ENCODE peak calls at places on chromosomes 3 and 15, in seven cellular contexts. B is foreskin fibroblast, Q is osteoblast, S is left lung, K is psoas muscle, J is DND-41, Z is ovary. Y is an unnamed sample.
A peak's percentile ranks its signal among the peaks of the same experiment; 100 is the strongest.

GRCh38 chr3:171953300-171954022 is 85.9 kb upstream of the FNDC3B start:
- DNase-seq in B (no peak), Q (peak; percentile 54), S (no peak), K (no peak), J (no peak), Z (no peak), Y (no peak)

GRCh38 chr3:195906865-195907729 is 1.3 kb downstream of the TNK2 start:
- DNase-seq in B (no peak), Q (peak; percentile 85), S (peak; percentile 81), K (peak; percentile 85), J (peak; percentile 69), Z (no peak), Y (peak; percentile 65)

GRCh38 chr3:166510382-166510781 is 673.2 kb upstream of the BCHE start:
- DNase-seq in B (no peak), Q (no peak), S (no peak), K (no peak), J (no peak), Z (no peak), Y (no peak)

GRCh38 chr15:98648654-98649537 is 557 bp downstream of the IGF1R start:
- DNase-seq in B (no peak), Q (peak; percentile 93), S (peak; percentile 64), K (peak; percentile 76), J (peak; percentile 47), Z (peak; percentile 78), Y (peak; percentile 57)

GRCh38 chr3:126413693-126414080 is 19.0 kb downstream of the CFAP100 start:
- DNase-seq in B (no peak), Q (no peak), S (no peak), K (no peak), J (no peak), Z (no peak), Y (no peak)

GRCh38 chr15:90184786-90185704 is 16.1 kb upstream of the SEMA4B start:
- DNase-seq in B (peak; percentile 21), Q (peak; percentile 93), S (peak; percentile 73), K (peak; percentile 82), J (peak; percentile 53), Z (peak; percentile 89), Y (peak; percentile 86)

GRCh38 chr15:77566092-77566491 is 66.6 kb downstream of the LINGO1 start:
- DNase-seq in B (no peak), Q (no peak), S (no peak), K (no peak), J (no peak), Z (no peak), Y (no peak)

GRCh38 chr3:30644615-30645014 is 38.2 kb downstream of the TGFBR2 start:
- DNase-seq in B (peak; percentile 60), Q (no peak), S (no peak), K (no peak), J (peak; percentile 66), Z (no peak), Y (peak; percentile 43)

GRCh38 chr3:152069871-152070270 is 196.4 kb downstream of the SUCNR1 start:
- DNase-seq in B (no peak), Q (no peak), S (no peak), K (no peak), J (no peak), Z (no peak), Y (no peak)

GRCh38 chr3:152071315-152071714 is 197.4 kb upstream of the MBNL1 start:
- DNase-seq in B (no peak), Q (peak; percentile 5), S (no peak), K (no peak), J (no peak), Z (no peak), Y (no peak)

GRCh38 chr3:152071924-152072323 is 196.8 kb upstream of the MBNL1 start:
- DNase-seq in B (peak; percentile 39), Q (peak; percentile 66), S (no peak), K (no peak), J (no peak), Z (no peak), Y (no peak)

GRCh38 chr3:152076148-152076547 is 192.6 kb upstream of the MBNL1 start:
- DNase-seq in B (no peak), Q (no peak), S (no peak), K (no peak), J (no peak), Z (no peak), Y (no peak)

DNA sequence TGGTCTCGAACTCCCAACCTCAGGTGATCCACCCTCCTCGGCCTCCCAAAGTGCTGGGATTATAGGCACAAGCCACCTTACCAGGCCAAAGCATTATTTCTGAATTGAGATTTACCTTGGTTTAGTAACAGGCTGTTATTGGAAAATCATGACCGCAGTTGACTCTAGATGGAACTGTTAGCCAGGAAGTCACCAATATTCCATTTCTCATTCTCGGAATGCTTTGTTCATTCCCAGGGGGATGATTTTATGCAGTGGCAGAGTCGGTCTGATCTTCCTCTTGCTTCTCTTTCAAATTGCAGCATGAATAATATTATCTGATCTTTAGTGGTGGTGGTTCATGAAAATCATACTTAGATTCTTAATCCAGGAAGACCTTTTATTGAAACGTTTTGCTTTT is 195.5 kb upstream of the MBNL1 start:
- DNase-seq in B (peak; percentile 9), Q (no peak), S (no peak), K (no peak), J (no peak), Z (no peak), Y (no peak)
- TF ChIP-seq CTCF in B (no peak), Q (peak; percentile 44), S (no peak), K (peak; percentile 26), J (no peak), Z (no peak), Y (no peak)

DNA sequence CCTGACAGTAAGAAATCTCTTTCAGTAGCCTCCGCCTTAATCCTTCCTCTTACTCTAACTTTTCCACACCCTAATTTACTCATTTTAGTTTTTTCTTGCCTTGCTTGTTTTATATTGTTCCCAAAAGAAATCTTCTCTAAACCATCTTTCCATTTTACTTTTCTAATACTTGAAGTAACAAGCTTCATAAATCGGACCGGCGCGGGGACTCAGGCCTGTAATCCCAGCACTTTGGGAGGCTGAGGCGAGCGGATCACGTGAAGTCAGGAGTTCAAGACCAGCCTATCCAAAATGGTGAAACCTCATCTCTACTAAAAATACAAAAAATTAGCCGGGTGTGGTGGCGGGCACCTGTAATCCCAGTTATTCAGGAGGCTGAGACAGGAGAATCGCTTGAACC is 17.3 kb downstream of the ZNF148 start:
- DNase-seq in B (no peak), Q (no peak), S (no peak), K (no peak), J (no peak), Z (no peak), Y (no peak)
- H3K4me3 ChIP-seq in B (peak overlapping the region; percentile 59), Q (no peak overlapping the region), S (peak overlapping the region; percentile 47), K (peak overlapping the region; percentile 75), J (peak overlapping the region; percentile 47), Z (no peak overlapping the region), Y (peak overlapping the region; percentile 66)

DNA sequence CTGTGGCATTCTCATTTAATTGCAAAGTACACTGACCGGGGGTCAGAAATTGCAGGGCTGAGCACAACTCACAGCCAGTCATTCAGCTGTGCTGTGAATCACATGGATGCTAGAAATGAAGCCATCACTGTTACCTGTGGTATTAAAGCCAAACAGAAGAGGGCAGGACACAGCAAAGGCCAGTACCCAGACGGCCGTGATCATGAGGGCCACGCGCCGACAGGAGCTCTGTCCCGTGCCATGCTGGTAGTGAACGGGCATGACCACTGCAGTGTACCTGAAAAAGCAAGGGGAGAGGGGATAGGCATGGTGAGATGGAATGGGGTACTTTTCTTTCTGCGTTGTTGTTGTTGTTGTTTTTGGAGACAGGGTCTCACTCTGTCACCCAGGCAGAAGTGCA is 31.6 kb downstream of the DRD3 start:
- DNase-seq in B (no peak), Q (no peak), S (no peak), K (no peak), J (no peak), Z (no peak), Y (no peak)
- TF ChIP-seq CTCF in B (no peak), Q (no peak), S (no peak), K (no peak), J (no peak), Z (no peak), Y (no peak)

GRCh38 chr3:134601539-134602439 is 49.0 kb downstream of the KY start:
- DNase-seq in B (peak; percentile 63), Q (peak; percentile 90), S (no peak), K (no peak), J (no peak), Z (peak; percentile 80), Y (no peak)
- H3K4me3 ChIP-seq in B (no peak overlapping the region), Q (no peak overlapping the region), S (no peak overlapping the region), K (no peak overlapping the region), J (no peak overlapping the region), Z (no peak overlapping the region), Y (no peak overlapping the region)

GRCh38 chr3:38247366-38248035 is 18.1 kb upstream of the SLC22A13 start:
- DNase-seq in B (peak; percentile 87), Q (peak; percentile 74), S (no peak), K (no peak), J (no peak), Z (no peak), Y (no peak)
- TF ChIP-seq CTCF in B (peak; percentile 18), Q (peak; percentile 41), S (no peak), K (no peak), J (no peak), Z (no peak), Y (no peak)